ENCODE peak calls at places on chromosomes 12 and 14, in six cellular contexts. One of them, this sample, is unnamed.

GRCh38 chr12:77488041-77488620 is 342.6 kb upstream of the NAV3 start:
- DNase-seq in cardiac muscle cell: peak; percentile 16
- DNase-seq in HFF-Myc: no peak
- DNase-seq in NCI-H510A: no peak
- DNase-seq in esophagus squamous epithelium: no peak
- DNase-seq in WTC11: no peak
- DNase-seq in this sample: peak; percentile 18

GRCh38 chr14:72053662-72054061 is 121.4 kb downstream of the RGS6 start:
- DNase-seq in NCI-H510A: no peak
- DNase-seq in WTC11: no peak
- DNase-seq in esophagus squamous epithelium: no peak
- DNase-seq in cardiac muscle cell: no peak
- DNase-seq in HFF-Myc: no peak
- DNase-seq in this sample: no peak

GRCh38 chr12:106139422-106140141 is 828 bp upstream of the NUAK1 start:
- DNase-seq in esophagus squamous epithelium: no peak
- DNase-seq in WTC11: peak; percentile 87
- DNase-seq in NCI-H510A: peak; percentile 52
- DNase-seq in HFF-Myc: no peak
- DNase-seq in cardiac muscle cell: peak; percentile 69
- DNase-seq in this sample: peak; percentile 67

GRCh38 chr12:108317303-108318283 is 21.5 kb downstream of the CMKLR1 start:
- DNase-seq in cardiac muscle cell: no peak
- DNase-seq in HFF-Myc: no peak
- DNase-seq in esophagus squamous epithelium: no peak
- DNase-seq in NCI-H510A: no peak
- DNase-seq in WTC11: no peak
- DNase-seq in this sample: no peak

GRCh38 chr12:107145397-107145796 is 52.0 kb upstream of the CRY1 start:
- DNase-seq in HFF-Myc: no peak
- DNase-seq in NCI-H510A: no peak
- DNase-seq in esophagus squamous epithelium: no peak
- DNase-seq in WTC11: no peak
- DNase-seq in cardiac muscle cell: peak; percentile 15
- DNase-seq in this sample: peak; percentile 27

GRCh38 chr14:22471545-22472121 is 117.4 kb downstream of the DAD1 start:
- DNase-seq in HFF-Myc: no peak
- DNase-seq in cardiac muscle cell: peak; percentile 80
- DNase-seq in NCI-H510A: no peak
- DNase-seq in WTC11: peak; percentile 68
- DNase-seq in esophagus squamous epithelium: no peak
- DNase-seq in this sample: peak; percentile 49

GRCh38 chr14:51004801-51005526 is 60.7 kb upstream of the PYGL start:
- DNase-seq in NCI-H510A: no peak
- DNase-seq in WTC11: no peak
- DNase-seq in esophagus squamous epithelium: no peak
- DNase-seq in cardiac muscle cell: peak; percentile 68
- DNase-seq in HFF-Myc: no peak
- DNase-seq in this sample: peak; percentile 27

GRCh38 chr14:85536835-85537195 is 6.9 kb downstream of the FLRT2 start:
- DNase-seq in esophagus squamous epithelium: no peak
- DNase-seq in NCI-H510A: peak; percentile 45
- DNase-seq in cardiac muscle cell: peak; percentile 60
- DNase-seq in WTC11: no peak
- DNase-seq in HFF-Myc: no peak
- DNase-seq in this sample: no peak

GRCh38 chr12:26286186-26286585 is 90.8 kb downstream of the SSPN start:
- DNase-seq in esophagus squamous epithelium: no peak
- DNase-seq in NCI-H510A: no peak
- DNase-seq in cardiac muscle cell: no peak
- DNase-seq in WTC11: no peak
- DNase-seq in HFF-Myc: no peak
- DNase-seq in this sample: no peak

GRCh38 chr14:64639340-64639821 is 64.8 kb upstream of the PLEKHG3 start:
- DNase-seq in cardiac muscle cell: peak; percentile 35
- DNase-seq in esophagus squamous epithelium: no peak
- DNase-seq in NCI-H510A: no peak
- DNase-seq in WTC11: no peak
- DNase-seq in HFF-Myc: no peak
- DNase-seq in this sample: peak; percentile 51

GRCh38 chr14:31457665-31458659 is 656 bp upstream of the DTD2 start:
- DNase-seq in cardiac muscle cell: no peak
- DNase-seq in HFF-Myc: no peak
- DNase-seq in esophagus squamous epithelium: no peak
- DNase-seq in WTC11: no peak
- DNase-seq in NCI-H510A: no peak
- DNase-seq in this sample: peak; percentile 28

GRCh38 chr14:101119830-101120571 is 216.5 kb upstream of the RTL1 start:
- DNase-seq in cardiac muscle cell: peak; percentile 7
- DNase-seq in WTC11: no peak
- DNase-seq in NCI-H510A: no peak
- DNase-seq in HFF-Myc: no peak
- DNase-seq in esophagus squamous epithelium: no peak
- DNase-seq in this sample: no peak

This sample was measured in brain microvascular endothelial cell.